ENCODE peak calls at places on chromosomes 4 and X, in ten cellular contexts. One of them, this sample, is unnamed.

GRCh38 chrX:12970691-12971202 is 4.2 kb upstream of the TMSB4X start:
- DNase-seq in aorta: no peak
- DNase-seq in upper lobe of right lung: no peak
- DNase-seq in SK-N-SH: no peak
- DNase-seq in heart right ventricle: peak
- DNase-seq in tibial artery: peak
- DNase-seq in fibroblast of lung: peak
- DNase-seq in astrocyte of the spinal cord: peak
- DNase-seq in choroid plexus epithelial cell: peak
- DNase-seq in cardiac fibroblast: peak
- DNase-seq in this sample: no peak

GRCh38 chrX:153967536-153968214 is 3.9 kb downstream of the HCFC1 start:
- DNase-seq in aorta: peak
- DNase-seq in upper lobe of right lung: no peak
- DNase-seq in SK-N-SH: no peak
- DNase-seq in heart right ventricle: no peak
- DNase-seq in tibial artery: no peak
- DNase-seq in fibroblast of lung: no peak
- DNase-seq in astrocyte of the spinal cord: no peak
- DNase-seq in choroid plexus epithelial cell: no peak
- DNase-seq in cardiac fibroblast: no peak
- DNase-seq in this sample: no peak

GRCh38 chrX:48580662-48581061 is 6.4 kb downstream of the RBM3 start:
- DNase-seq in aorta: no peak
- DNase-seq in upper lobe of right lung: no peak
- DNase-seq in SK-N-SH: no peak
- DNase-seq in heart right ventricle: no peak
- DNase-seq in tibial artery: no peak
- DNase-seq in fibroblast of lung: no peak
- DNase-seq in astrocyte of the spinal cord: no peak
- DNase-seq in choroid plexus epithelial cell: no peak
- DNase-seq in cardiac fibroblast: no peak
- DNase-seq in this sample: no peak

GRCh38 chr4:182749768-182750167 is 167.4 kb downstream of the DCTD start:
- DNase-seq in aorta: no peak
- DNase-seq in upper lobe of right lung: no peak
- DNase-seq in SK-N-SH: no peak
- DNase-seq in heart right ventricle: no peak
- DNase-seq in tibial artery: no peak
- DNase-seq in fibroblast of lung: no peak
- DNase-seq in astrocyte of the spinal cord: peak
- DNase-seq in choroid plexus epithelial cell: no peak
- DNase-seq in cardiac fibroblast: no peak
- DNase-seq in this sample: no peak

GRCh38 chrX:10054396-10054795 is 87.2 kb downstream of the CLDN34 start:
- DNase-seq in aorta: no peak
- DNase-seq in upper lobe of right lung: peak
- DNase-seq in SK-N-SH: no peak
- DNase-seq in heart right ventricle: no peak
- DNase-seq in tibial artery: no peak
- DNase-seq in fibroblast of lung: no peak
- DNase-seq in astrocyte of the spinal cord: no peak
- DNase-seq in choroid plexus epithelial cell: no peak
- DNase-seq in cardiac fibroblast: no peak
- DNase-seq in this sample: no peak

GRCh38 chr4:169440446-169440845 is 169.7 kb upstream of the SH3RF1 start:
- DNase-seq in aorta: peak
- DNase-seq in upper lobe of right lung: no peak
- DNase-seq in SK-N-SH: no peak
- DNase-seq in heart right ventricle: no peak
- DNase-seq in tibial artery: peak
- DNase-seq in fibroblast of lung: no peak
- DNase-seq in astrocyte of the spinal cord: peak
- DNase-seq in choroid plexus epithelial cell: peak
- DNase-seq in cardiac fibroblast: no peak
- DNase-seq in this sample: no peak

GRCh38 chrX:17081535-17081934 is 135.1 kb downstream of the REPS2 start:
- DNase-seq in aorta: no peak
- DNase-seq in upper lobe of right lung: no peak
- DNase-seq in SK-N-SH: no peak
- DNase-seq in heart right ventricle: no peak
- DNase-seq in tibial artery: no peak
- DNase-seq in fibroblast of lung: no peak
- DNase-seq in astrocyte of the spinal cord: no peak
- DNase-seq in choroid plexus epithelial cell: no peak
- DNase-seq in cardiac fibroblast: peak
- DNase-seq in this sample: no peak

GRCh38 chrX:8183281-8183680 is 12.2 kb upstream of the VCX2 start:
- DNase-seq in aorta: no peak
- DNase-seq in upper lobe of right lung: no peak
- DNase-seq in SK-N-SH: no peak
- DNase-seq in heart right ventricle: no peak
- DNase-seq in tibial artery: no peak
- DNase-seq in fibroblast of lung: no peak
- DNase-seq in astrocyte of the spinal cord: peak
- DNase-seq in choroid plexus epithelial cell: peak
- DNase-seq in cardiac fibroblast: no peak
- DNase-seq in this sample: no peak

GRCh38 chr4:173717581-173717980 is 187.6 kb upstream of the HAND2 start:
- DNase-seq in aorta: no peak
- DNase-seq in upper lobe of right lung: peak
- DNase-seq in SK-N-SH: no peak
- DNase-seq in heart right ventricle: no peak
- DNase-seq in tibial artery: no peak
- DNase-seq in fibroblast of lung: no peak
- DNase-seq in astrocyte of the spinal cord: no peak
- DNase-seq in choroid plexus epithelial cell: no peak
- DNase-seq in cardiac fibroblast: no peak
- DNase-seq in this sample: no peak

DNA sequence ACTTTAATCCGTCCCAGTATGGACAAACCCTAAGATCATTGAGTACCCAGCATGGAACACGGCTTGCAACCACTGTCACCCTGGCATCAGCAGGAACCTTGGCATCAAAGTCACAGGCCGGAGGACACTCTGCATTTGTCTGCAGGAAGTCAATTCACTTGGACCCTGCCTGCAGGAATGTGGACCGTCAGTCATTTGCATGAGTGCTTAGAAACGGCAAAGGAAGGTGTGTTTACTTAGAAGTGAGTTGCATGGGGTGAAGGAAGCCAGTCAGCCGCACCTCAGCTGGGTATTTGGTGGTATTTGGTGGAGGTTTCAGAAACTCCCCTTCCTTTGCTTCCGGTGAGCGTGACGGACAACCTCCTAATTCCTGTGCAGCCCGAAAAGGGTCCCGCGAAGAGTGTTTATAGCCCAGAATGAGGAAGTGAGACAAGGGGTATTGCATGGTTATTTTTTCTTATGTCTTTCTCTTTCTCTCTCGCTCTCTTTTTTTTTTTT is 15.5 kb downstream of the P2RY8 start:
- DNase-seq in aorta: no peak
- DNase-seq in upper lobe of right lung: peak
- DNase-seq in SK-N-SH: no peak
- DNase-seq in heart right ventricle: no peak
- DNase-seq in tibial artery: no peak
- DNase-seq in fibroblast of lung: no peak
- DNase-seq in astrocyte of the spinal cord: no peak
- DNase-seq in choroid plexus epithelial cell: no peak
- DNase-seq in cardiac fibroblast: no peak
- DNase-seq in this sample: no peak
- H3K4me3 ChIP-seq in aorta: no peak
- H3K4me3 ChIP-seq in upper lobe of right lung: peak
- H3K4me3 ChIP-seq in SK-N-SH: no peak
- H3K4me3 ChIP-seq in heart right ventricle: no peak
- H3K4me3 ChIP-seq in tibial artery: no peak
- H3K4me3 ChIP-seq in fibroblast of lung: no peak
- H3K4me3 ChIP-seq in astrocyte of the spinal cord: no peak
- H3K4me3 ChIP-seq in choroid plexus epithelial cell: no peak
- H3K4me3 ChIP-seq in cardiac fibroblast: no peak
- H3K4me3 ChIP-seq in this sample: no peak

GRCh38 chr4:48772568-48772967 is 7.5 kb downstream of the FRYL start:
- DNase-seq in aorta: no peak
- DNase-seq in upper lobe of right lung: no peak
- DNase-seq in SK-N-SH: no peak
- DNase-seq in heart right ventricle: no peak
- DNase-seq in tibial artery: no peak
- DNase-seq in fibroblast of lung: no peak
- DNase-seq in astrocyte of the spinal cord: no peak
- DNase-seq in choroid plexus epithelial cell: no peak
- DNase-seq in cardiac fibroblast: no peak
- DNase-seq in this sample: no peak
- H3K4me3 ChIP-seq in aorta: no peak
- H3K4me3 ChIP-seq in upper lobe of right lung: no peak
- H3K4me3 ChIP-seq in SK-N-SH: no peak
- H3K4me3 ChIP-seq in heart right ventricle: no peak
- H3K4me3 ChIP-seq in tibial artery: no peak
- H3K4me3 ChIP-seq in fibroblast of lung: no peak
- H3K4me3 ChIP-seq in astrocyte of the spinal cord: no peak
- H3K4me3 ChIP-seq in choroid plexus epithelial cell: no peak
- H3K4me3 ChIP-seq in cardiac fibroblast: no peak
- H3K4me3 ChIP-seq in this sample: no peak

GRCh38 chrX:103376118-103376978 is at the start of gene BEX3:
- DNase-seq in aorta: peak
- DNase-seq in upper lobe of right lung: peak
- DNase-seq in SK-N-SH: peak
- DNase-seq in heart right ventricle: peak
- DNase-seq in tibial artery: peak
- DNase-seq in fibroblast of lung: peak
- DNase-seq in astrocyte of the spinal cord: peak
- DNase-seq in choroid plexus epithelial cell: peak
- DNase-seq in cardiac fibroblast: peak
- DNase-seq in this sample: peak
- H3K4me3 ChIP-seq in aorta: peak
- H3K4me3 ChIP-seq in upper lobe of right lung: peak
- H3K4me3 ChIP-seq in SK-N-SH: peak
- H3K4me3 ChIP-seq in heart right ventricle: peak
- H3K4me3 ChIP-seq in tibial artery: peak
- H3K4me3 ChIP-seq in fibroblast of lung: peak
- H3K4me3 ChIP-seq in astrocyte of the spinal cord: peak
- H3K4me3 ChIP-seq in choroid plexus epithelial cell: peak
- H3K4me3 ChIP-seq in cardiac fibroblast: peak
- H3K4me3 ChIP-seq in this sample: peak

DNA sequence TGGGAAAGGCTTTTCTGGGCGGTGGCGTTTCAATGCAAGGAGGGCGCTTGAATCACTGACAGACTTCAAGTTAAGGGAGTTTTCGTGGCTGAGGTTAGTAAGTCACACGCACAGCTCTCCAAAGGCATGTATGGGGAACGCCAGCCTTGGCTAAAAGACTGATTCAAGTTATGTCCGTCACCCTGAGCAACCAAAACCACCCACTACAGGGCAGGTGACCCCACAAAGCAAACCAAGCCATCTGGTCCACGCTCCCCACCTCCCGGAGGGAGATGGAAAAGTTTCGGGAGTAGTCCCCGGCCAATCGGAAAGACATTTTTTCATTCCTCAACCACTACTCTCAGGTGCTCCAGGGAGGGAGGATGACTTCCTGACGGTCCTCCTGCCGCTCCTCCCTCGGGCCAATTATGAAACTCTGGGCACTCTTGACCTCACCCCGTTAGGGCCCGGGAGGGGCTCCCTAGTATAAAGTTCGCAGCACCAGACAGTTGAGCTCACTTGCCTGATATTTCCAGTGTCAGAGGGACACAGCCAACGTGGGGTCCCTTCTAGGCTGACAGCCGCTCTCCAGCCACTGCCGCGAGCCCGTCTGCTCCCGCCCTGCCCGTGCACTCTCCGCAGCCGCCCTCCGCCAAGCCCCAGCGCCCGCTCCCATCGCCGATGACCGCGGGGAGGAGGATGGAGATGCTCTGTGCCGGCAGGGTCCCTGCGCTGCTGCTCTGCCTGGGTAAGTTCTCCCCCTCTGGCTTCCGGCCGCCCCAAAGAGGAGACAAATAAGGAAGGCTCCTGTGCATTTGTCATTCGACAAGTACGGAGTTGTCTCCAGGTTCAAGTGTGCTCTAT is at the start of gene EREG:
- DNase-seq in aorta: peak
- DNase-seq in upper lobe of right lung: peak
- DNase-seq in SK-N-SH: peak
- DNase-seq in heart right ventricle: peak
- DNase-seq in tibial artery: peak
- DNase-seq in fibroblast of lung: peak
- DNase-seq in astrocyte of the spinal cord: peak
- DNase-seq in choroid plexus epithelial cell: peak
- DNase-seq in cardiac fibroblast: peak
- DNase-seq in this sample: no peak
- H3K4me3 ChIP-seq in aorta: peak
- H3K4me3 ChIP-seq in upper lobe of right lung: peak
- H3K4me3 ChIP-seq in SK-N-SH: no peak
- H3K4me3 ChIP-seq in heart right ventricle: peak
- H3K4me3 ChIP-seq in tibial artery: peak
- H3K4me3 ChIP-seq in fibroblast of lung: peak
- H3K4me3 ChIP-seq in astrocyte of the spinal cord: peak
- H3K4me3 ChIP-seq in choroid plexus epithelial cell: peak
- H3K4me3 ChIP-seq in cardiac fibroblast: peak
- H3K4me3 ChIP-seq in this sample: no peak

DNA sequence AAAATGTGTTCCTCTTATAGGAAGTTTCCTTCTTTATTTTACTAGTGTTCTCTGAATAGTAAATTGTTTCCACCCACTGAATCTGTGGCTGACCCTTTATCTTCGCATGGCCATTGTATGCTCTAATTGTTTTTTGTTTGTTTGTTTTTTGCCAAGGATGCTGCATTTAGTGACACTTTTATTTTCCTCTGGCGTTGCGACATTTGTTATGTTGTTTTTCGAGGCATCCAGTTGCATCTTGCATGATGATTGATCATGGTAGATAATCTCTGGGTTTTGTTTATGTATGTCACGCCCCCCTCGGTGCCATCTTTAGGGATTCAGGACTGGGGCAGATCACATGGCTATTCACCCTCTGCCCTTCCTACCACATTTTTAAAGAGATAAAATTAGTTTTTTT is 2.2 kb downstream of the NMU start:
- DNase-seq in aorta: no peak
- DNase-seq in upper lobe of right lung: no peak
- DNase-seq in SK-N-SH: no peak
- DNase-seq in heart right ventricle: no peak
- DNase-seq in tibial artery: no peak
- DNase-seq in fibroblast of lung: no peak
- DNase-seq in astrocyte of the spinal cord: no peak
- DNase-seq in choroid plexus epithelial cell: no peak
- DNase-seq in cardiac fibroblast: no peak
- DNase-seq in this sample: no peak
- H3K4me3 ChIP-seq in aorta: no peak
- H3K4me3 ChIP-seq in upper lobe of right lung: no peak
- H3K4me3 ChIP-seq in SK-N-SH: no peak
- H3K4me3 ChIP-seq in heart right ventricle: no peak
- H3K4me3 ChIP-seq in tibial artery: no peak
- H3K4me3 ChIP-seq in fibroblast of lung: no peak
- H3K4me3 ChIP-seq in astrocyte of the spinal cord: no peak
- H3K4me3 ChIP-seq in choroid plexus epithelial cell: no peak
- H3K4me3 ChIP-seq in cardiac fibroblast: no peak
- H3K4me3 ChIP-seq in this sample: no peak

This sample was measured in Jurkat, Clone E6-1.